ENCODE peak calls at places on chromosome 18, in ten cellular contexts. Q is body of pancreas, C is A549, N is stomach, D is spleen, W is IMR-90, M is ovary, L is adrenal gland, V is upper lobe of left lung, U is uterus. H is an unnamed sample. For H3K4me1, the result is how much of the 10 kb centered on the place peaks cover.

GRCh38 chr18:37364237-37364636 is 201.4 kb downstream of the CELF4 start:
- DNase-seq in Q (peak), C (no peak), N (peak), D (no peak), W (no peak), M (no peak), L (peak), V (no peak), U (no peak), H (peak)

GRCh38 chr18:274313-274712 is 6.5 kb upstream of the THOC1 start:
- DNase-seq in Q (no peak), C (no peak), N (no peak), D (no peak), W (no peak), M (no peak), L (no peak), V (no peak), U (no peak), H (no peak)

GRCh38 chr18:13713455-13714055 is 12.8 kb downstream of the FAM210A start:
- DNase-seq in Q (no peak), C (no peak), N (no peak), D (no peak), W (no peak), M (no peak), L (no peak), V (no peak), U (no peak), H (no peak)

GRCh38 chr18:58051765-58052460 is 7.9 kb downstream of the NEDD4L start:
- DNase-seq in Q (no peak), C (no peak), N (no peak), D (no peak), W (peak), M (no peak), L (no peak), V (no peak), U (no peak), H (no peak)

GRCh38 chr18:12990662-12990976 is 543 bp upstream of the CEP192 start:
- DNase-seq in Q (no peak), C (no peak), N (no peak), D (no peak), W (no peak), M (no peak), L (no peak), V (no peak), U (no peak), H (no peak)

GRCh38 chr18:7155092-7155491 is 37.5 kb upstream of the LAMA1 start:
- DNase-seq in Q (no peak), C (no peak), N (no peak), D (no peak), W (no peak), M (no peak), L (no peak), V (no peak), U (no peak), H (peak)

GRCh38 chr18:40841473-40841872 is 1113.6 kb upstream of the PIK3C3 start:
- DNase-seq in Q (no peak), C (no peak), N (no peak), D (no peak), W (peak), M (no peak), L (no peak), V (no peak), U (no peak), H (no peak)

GRCh38 chr18:36095936-36096519 is 28.7 kb upstream of the RPRD1A start:
- DNase-seq in Q (no peak), C (peak), N (no peak), D (no peak), W (peak), M (no peak), L (no peak), V (no peak), U (no peak), H (no peak)

GRCh38 chr18:5162111-5162510 is 34.9 kb downstream of the AKAIN1 start:
- DNase-seq in Q (no peak), C (no peak), N (no peak), D (no peak), W (no peak), M (no peak), L (no peak), V (no peak), U (no peak), H (no peak)

GRCh38 chr18:36440614-36441013 is 143.1 kb downstream of the FHOD3 start:
- DNase-seq in Q (peak), C (no peak), N (no peak), D (no peak), W (peak), M (no peak), L (peak), V (no peak), U (no peak), H (no peak)

GRCh38 chr18:36813753-36814130 is 15.1 kb downstream of the TPGS2 start:
- DNase-seq in Q (no peak), C (no peak), N (no peak), D (no peak), W (no peak), M (no peak), L (no peak), V (no peak), U (no peak), H (no peak)

GRCh38 chr18:49613141-49613641 is 51.3 kb downstream of the LIPG start:
- DNase-seq in Q (peak), C (no peak), N (no peak), D (no peak), W (no peak), M (no peak), L (no peak), V (no peak), U (no peak), H (no peak)

GRCh38 chr18:42047721-42048120 is 92.7 kb downstream of the PIK3C3 start:
- DNase-seq in Q (no peak), C (no peak), N (no peak), D (no peak), W (peak), M (no peak), L (no peak), V (no peak), U (no peak), H (no peak)

GRCh38 chr18:31291688-31292087 is 26.3 kb upstream of the DSG1 start:
- DNase-seq in Q (no peak), C (no peak), N (no peak), D (no peak), W (no peak), M (no peak), L (no peak), V (no peak), U (no peak), H (no peak)

GRCh38 chr18:75337348-75337747 is 90.2 kb downstream of the SMIM21 start:
- DNase-seq in Q (no peak), C (no peak), N (no peak), D (no peak), W (no peak), M (no peak), L (no peak), V (no peak), U (no peak), H (no peak)

GRCh38 chr18:49768051-49768391 is 45.3 kb downstream of the ACAA2 start:
- DNase-seq in Q (peak), C (peak), N (peak), D (no peak), W (peak), M (no peak), L (peak), V (no peak), U (peak), H (peak)

GRCh38 chr18:28522250-28522649 is 345.3 kb upstream of the CDH2 start:
- DNase-seq in Q (no peak), C (no peak), N (no peak), D (no peak), W (no peak), M (no peak), L (no peak), V (no peak), U (no peak), H (no peak)

GRCh38 chr18:37565985-37566478 is 434 bp upstream of the CELF4 start:
- DNase-seq in Q (peak), C (peak), N (peak), D (peak), W (peak), M (no peak), L (peak), V (peak), U (no peak), H (peak)

GRCh38 chr18:62717059-62717849 is 1.9 kb downstream of the PHLPP1 start:
- DNase-seq in Q (peak), C (peak), N (peak), D (no peak), W (peak), M (peak), L (peak), V (no peak), U (no peak), H (peak)

GRCh38 chr18:13268035-13268700 is 49.6 kb downstream of the LDLRAD4 start:
- DNase-seq in Q (no peak), C (no peak), N (peak), D (no peak), W (peak), M (no peak), L (peak), V (no peak), U (peak), H (peak)

GRCh38 chr18:59696311-59697235 is 650 bp downstream of the CCBE1 start:
- DNase-seq in Q (no peak), C (peak), N (no peak), D (no peak), W (peak), M (peak), L (peak), V (peak), U (peak), H (peak)

DNA sequence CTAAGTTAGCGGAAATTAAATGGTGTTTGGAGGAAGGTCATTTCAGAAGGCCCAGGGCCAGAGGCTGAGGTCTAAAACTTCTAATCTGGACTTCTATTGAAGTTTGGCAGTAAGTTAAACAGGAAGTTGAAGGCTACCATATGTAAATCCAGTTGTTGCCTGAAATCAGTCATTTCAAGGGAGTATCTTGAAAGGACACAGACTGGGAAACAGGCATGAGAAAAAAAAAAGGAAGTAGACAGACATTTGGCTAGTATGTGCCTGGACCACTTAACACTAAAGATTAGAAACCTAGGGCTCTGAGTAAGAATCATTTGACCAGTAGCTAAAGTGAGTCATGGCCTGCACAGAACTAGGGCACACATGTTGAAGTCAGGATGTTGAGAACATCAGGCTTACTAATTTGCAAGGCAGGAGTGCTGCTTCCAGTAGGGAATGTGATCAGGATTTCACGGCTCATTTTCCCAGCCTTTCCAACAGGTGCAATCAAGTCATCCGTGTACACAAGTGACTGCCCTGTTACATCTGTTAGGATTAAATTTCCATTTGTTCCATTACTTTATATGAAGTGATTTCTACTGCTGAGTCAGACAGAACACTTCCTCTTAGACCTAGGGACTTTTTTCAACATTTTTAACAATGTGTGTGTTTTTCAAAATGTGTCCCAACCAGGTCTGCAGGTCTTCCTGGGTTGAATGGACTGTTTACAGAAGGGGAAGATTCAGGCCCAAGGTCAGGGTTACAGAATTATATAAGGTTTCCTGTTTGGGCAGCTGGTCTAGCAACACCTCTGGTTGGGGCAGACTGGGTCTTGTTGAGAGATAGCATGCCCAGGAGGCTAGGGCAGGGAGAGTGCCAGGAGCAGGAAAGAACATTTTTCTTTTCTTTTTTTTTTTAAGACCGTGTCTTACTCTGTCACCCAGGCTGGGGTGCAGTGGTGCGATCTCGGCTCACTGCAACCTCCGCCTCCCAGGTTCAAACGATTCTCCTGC is 145.6 kb downstream of the TGIF1 start:
- DNase-seq in Q (peak), C (peak), N (peak), D (no peak), W (peak), M (peak), L (peak), V (no peak), U (peak), H (no peak)
- TF ChIP-seq POLR2A in Q (no peak), C (no peak), N (no peak), D (no peak), W (peak), M (no peak), L (peak), V (peak), U (peak), H (no peak)

GRCh38 chr18:24019641-24020331 is 5.2 kb downstream of the TTC39C start:
- DNase-seq in Q (no peak), C (no peak), N (no peak), D (no peak), W (no peak), M (no peak), L (no peak), V (no peak), U (no peak), H (no peak)
- H3K27ac ChIP-seq in Q (no peak), C (no peak), N (no peak), D (no peak), W (no peak), M (no peak), L (no peak), V (no peak), U (no peak), H (no peak)

GRCh38 chr18:47931707-47932103 is 1.2 kb upstream of the SMAD2 start:
- DNase-seq in Q (peak), C (peak), N (peak), D (peak), W (no peak), M (no peak), L (no peak), V (no peak), U (no peak), H (no peak)

GRCh38 chr18:47928466-47928865 is 2.0 kb downstream of the SMAD2 start:
- DNase-seq in Q (no peak), C (no peak), N (no peak), D (no peak), W (peak), M (no peak), L (no peak), V (no peak), U (no peak), H (no peak)

GRCh38 chr18:47930086-47930843 is at the start of gene SMAD2:
- DNase-seq in Q (peak), C (peak), N (peak), D (peak), W (peak), M (peak), L (peak), V (peak), U (peak), H (peak)

GRCh38 chr18:47930844-47931706 is 616 bp upstream of the SMAD2 start:
- DNase-seq in Q (peak), C (peak), N (peak), D (peak), W (peak), M (peak), L (peak), V (peak), U (peak), H (peak)

GRCh38 chr18:47929681-47930085 is 776 bp downstream of the SMAD2 start:
- DNase-seq in Q (no peak), C (no peak), N (no peak), D (no peak), W (peak), M (no peak), L (peak), V (no peak), U (no peak), H (no peak)
- H3K4me1 ChIP-seq in Q (half or more), C (under half), N (under half), D (half or more), W (under half), M (under half), L (under half), V (under half), U (under half), H (under half)

GRCh38 chr18:8747440-8747937 is 42.1 kb downstream of the MTCL1 start:
- DNase-seq in Q (no peak), C (peak), N (no peak), D (no peak), W (peak), M (no peak), L (no peak), V (no peak), U (no peak), H (no peak)
- TF ChIP-seq POLR2A in Q (no peak), C (no peak), N (no peak), D (no peak), W (peak), M (no peak), L (no peak), V (no peak), U (no peak), H (no peak)

GRCh38 chr18:79343567-79344207 is 52.0 kb upstream of the NFATC1 start:
- DNase-seq in Q (no peak), C (peak), N (peak), D (no peak), W (no peak), M (no peak), L (no peak), V (no peak), U (no peak), H (no peak)

GRCh38 chr18:79345981-79346380 is 49.7 kb upstream of the NFATC1 start:
- DNase-seq in Q (no peak), C (no peak), N (no peak), D (no peak), W (no peak), M (no peak), L (no peak), V (no peak), U (no peak), H (no peak)

GRCh38 chr18:79345366-79345765 is 50.4 kb upstream of the NFATC1 start:
- DNase-seq in Q (no peak), C (no peak), N (no peak), D (no peak), W (no peak), M (no peak), L (no peak), V (no peak), U (no peak), H (no peak)

GRCh38 chr18:79348066-79348465 is 47.7 kb upstream of the NFATC1 start:
- DNase-seq in Q (no peak), C (no peak), N (no peak), D (no peak), W (peak), M (no peak), L (no peak), V (no peak), U (no peak), H (no peak)

GRCh38 chr18:79344208-79344581 is 51.5 kb upstream of the NFATC1 start:
- DNase-seq in Q (no peak), C (peak), N (no peak), D (no peak), W (no peak), M (no peak), L (no peak), V (no peak), U (no peak), H (no peak)
- H3K27ac ChIP-seq in Q (no peak), C (peak), N (peak), D (no peak), W (no peak), M (no peak), L (no peak), V (no peak), U (no peak), H (no peak)

H was measured in testis.